ENCODE peak calls at places on chromosomes 1 and 21, in nine cellular contexts. N, C, X, H, V, B, U, E and D are unnamed samples.

GRCh38 chr1:27569088-27569459 is 34.9 kb downstream of the AHDC1 start:
- DNase-seq in N (no peak), V (no peak), H (peak), C (no peak), B (no peak), X (no peak), U (no peak), E (peak), D (peak)

GRCh38 chr1:67285780-67286488 is 21.7 kb upstream of the IL12RB2 start:
- DNase-seq in X (no peak), N (no peak), B (no peak), H (no peak), C (no peak), V (no peak), E (no peak), U (no peak), D (peak)

GRCh38 chr1:235261243-235261642 is 66.7 kb downstream of the ARID4B start:
- DNase-seq in N (no peak), U (no peak), H (no peak), C (no peak), E (no peak), B (no peak), X (no peak), V (no peak), D (no peak)

GRCh38 chr1:77313491-77313890 is 31.7 kb downstream of the AK5 start:
- DNase-seq in V (peak), E (peak), X (no peak), N (peak), H (no peak), U (peak), B (no peak), C (no peak), D (peak)

GRCh38 chr1:83520797-83521196 is 478.1 kb downstream of the TTLL7 start:
- DNase-seq in C (no peak), N (no peak), X (no peak), U (no peak), E (peak), V (no peak), B (no peak), H (no peak), D (no peak)

GRCh38 chr1:245380790-245381535 is 226.2 kb downstream of the KIF26B start:
- DNase-seq in N (peak), B (no peak), H (no peak), U (no peak), C (no peak), V (no peak), X (no peak), E (no peak), D (no peak)

GRCh38 chr21:36297938-36298572 is 21.9 kb upstream of the MORC3 start:
- DNase-seq in B (no peak), U (no peak), N (no peak), H (peak), X (no peak), V (peak), E (no peak), C (peak), D (peak)

GRCh38 chr1:12387641-12388040 is 157.8 kb downstream of the VPS13D start:
- DNase-seq in B (no peak), C (no peak), E (peak), N (no peak), V (no peak), U (no peak), X (no peak), H (no peak), D (no peak)

GRCh38 chr1:8239039-8239305 is 78.9 kb upstream of the SLC45A1 start:
- DNase-seq in C (no peak), N (no peak), V (no peak), U (no peak), H (no peak), B (no peak), E (peak), X (peak), D (peak)

GRCh38 chr1:184329962-184330868 is 56.6 kb upstream of the C1orf21 start:
- DNase-seq in B (no peak), H (peak), V (no peak), U (no peak), C (no peak), E (no peak), X (no peak), N (no peak), D (no peak)

GRCh38 chr1:92483442-92484170 is 3.1 kb downstream of the GFI1 start:
- DNase-seq in H (peak), B (peak), U (peak), E (no peak), N (peak), V (peak), C (peak), X (no peak), D (peak)

GRCh38 chr1:2804628-2805351 is 3.3 kb upstream of the TTC34 start:
- DNase-seq in N (no peak), E (no peak), H (no peak), U (no peak), B (no peak), C (no peak), X (no peak), V (no peak), D (no peak)

GRCh38 chr1:73593379-73593778 is 604.6 kb downstream of the LRRIQ3 start:
- DNase-seq in V (no peak), X (peak), H (no peak), U (no peak), E (peak), N (peak), B (no peak), C (no peak), D (peak)

GRCh38 chr1:89068291-89068690 is 3.3 kb upstream of the GBP1 start:
- DNase-seq in X (no peak), N (no peak), B (no peak), U (no peak), V (no peak), E (peak), C (no peak), H (no peak), D (peak)

GRCh38 chr21:43575466-43575841 is 83.8 kb downstream of the HSF2BP start:
- DNase-seq in N (no peak), E (no peak), V (no peak), B (no peak), U (no peak), H (no peak), C (no peak), X (no peak), D (no peak)

GRCh38 chr1:59008599-59009347 is 224.9 kb upstream of the JUN start:
- DNase-seq in C (no peak), H (no peak), U (no peak), E (peak), X (no peak), B (no peak), N (no peak), V (no peak), D (peak)

GRCh38 chr21:23003951-23004350 is 2005.7 kb downstream of the NCAM2 start:
- DNase-seq in H (no peak), B (no peak), N (peak), V (no peak), C (no peak), E (no peak), U (no peak), X (no peak), D (no peak)

GRCh38 chr1:81760487-81761097 is 40.1 kb upstream of the ADGRL2 start:
- DNase-seq in U (no peak), H (no peak), E (peak), V (no peak), C (no peak), X (no peak), B (no peak), N (peak), D (peak)

GRCh38 chr1:209844695-209845404 is 17.1 kb downstream of the UTP25 start:
- DNase-seq in N (no peak), C (no peak), B (no peak), V (no peak), U (no peak), X (no peak), E (peak), H (no peak), D (no peak)

GRCh38 chr21:18801468-18801867 is 397.9 kb upstream of the TMPRSS15 start:
- DNase-seq in U (no peak), V (no peak), N (peak), X (peak), E (no peak), B (no peak), C (no peak), H (no peak), D (no peak)

GRCh38 chr1:62327360-62328051 is 8.3 kb upstream of the KANK4 start:
- DNase-seq in V (no peak), B (no peak), N (no peak), X (no peak), E (no peak), C (no peak), U (no peak), H (no peak), D (no peak)

GRCh38 chr1:202329891-202330290 is 11.8 kb downstream of the UBE2T start:
- DNase-seq in H (no peak), X (no peak), C (no peak), E (no peak), U (no peak), V (no peak), B (no peak), N (no peak), D (no peak)

GRCh38 chr1:224528900-224529299 is 87.2 kb upstream of the CNIH3 start:
- DNase-seq in X (peak), N (no peak), B (no peak), E (peak), V (no peak), U (no peak), C (no peak), H (no peak), D (peak)

GRCh38 chr1:119286587-119287181 is 81.9 kb upstream of the HAO2 start:
- DNase-seq in V (no peak), U (no peak), E (peak), X (no peak), H (no peak), C (no peak), N (peak), B (peak), D (peak)

GRCh38 chr1:10647414-10648170 is 148.9 kb downstream of the CASZ1 start:
- DNase-seq in U (no peak), C (no peak), H (no peak), E (no peak), X (no peak), N (no peak), B (no peak), V (no peak), D (no peak)

GRCh38 chr1:21639594-21640041 is 29.5 kb downstream of the RAP1GAP start:
- DNase-seq in U (no peak), B (no peak), E (peak), X (no peak), C (no peak), H (no peak), N (no peak), V (no peak), D (peak)

GRCh38 chr1:66248746-66249145 is 285.2 kb upstream of the SGIP1 start:
- DNase-seq in X (no peak), C (no peak), E (peak), V (no peak), H (no peak), N (no peak), U (no peak), B (no peak), D (no peak)

GRCh38 chr21:17732306-17732705 is 86.8 kb downstream of the C21orf91 start:
- DNase-seq in B (no peak), E (peak), C (no peak), H (no peak), N (peak), V (no peak), X (no peak), U (no peak), D (no peak)

GRCh38 chr1:202958544-202959275 is 598 bp upstream of the ADIPOR1 start:
- DNase-seq in U (no peak), H (no peak), B (no peak), V (no peak), C (no peak), X (no peak), N (peak), E (no peak), D (no peak)

GRCh38 chr1:201326710-201327109 is 43.4 kb downstream of the PKP1 start:
- DNase-seq in B (no peak), X (no peak), N (no peak), E (no peak), U (no peak), H (no peak), C (no peak), V (no peak), D (no peak)

GRCh38 chr1:226411619-226412018 is 3.7 kb upstream of the PARP1 start:
- DNase-seq in B (no peak), X (no peak), V (no peak), U (no peak), E (no peak), H (no peak), N (no peak), C (no peak), D (no peak)

GRCh38 chr1:165290143-165290542 is 66.4 kb downstream of the LMX1A start:
- DNase-seq in U (no peak), V (no peak), H (no peak), B (no peak), E (peak), C (no peak), N (no peak), X (no peak), D (peak)